ENCODE peak calls at places on chromosomes 1 and 21, in nine cellular contexts. N, C, F, J, B, K, X, L and Y are unnamed samples. For H3K36me3, the result is how much of the 10 kb centered on the place peaks cover.

GRCh38 chr1:221442056-221442455 is 299.8 kb downstream of the DUSP10 start:
- DNase-seq in N (no peak), C (no peak), F (no peak), J (no peak), B (no peak), K (no peak), X (peak), L (no peak), Y (no peak)

GRCh38 chr1:89540406-89540970 is 15.9 kb downstream of the LRRC8B start:
- DNase-seq in N (no peak), C (no peak), F (no peak), J (no peak), B (no peak), K (no peak), X (no peak), L (no peak), Y (no peak)

GRCh38 chr1:47650205-47650604 is 212.4 kb downstream of the FOXD2 start:
- DNase-seq in N (no peak), C (no peak), F (no peak), J (no peak), B (peak), K (no peak), X (no peak), L (peak), Y (no peak)

GRCh38 chr1:221039616-221040015 is 160.4 kb downstream of the HLX start:
- DNase-seq in N (peak), C (no peak), F (no peak), J (no peak), B (no peak), K (peak), X (no peak), L (no peak), Y (no peak)

GRCh38 chr21:21163904-21164303 is 165.7 kb downstream of the NCAM2 start:
- DNase-seq in N (peak), C (no peak), F (no peak), J (peak), B (peak), K (no peak), X (peak), L (peak), Y (no peak)

GRCh38 chr1:212794561-212795014 is 2.9 kb downstream of the TATDN3 start:
- DNase-seq in N (no peak), C (no peak), F (no peak), J (no peak), B (no peak), K (no peak), X (no peak), L (no peak), Y (no peak)

GRCh38 chr1:205229399-205229861 is 1.7 kb downstream of the TMCC2 start:
- DNase-seq in N (peak), C (no peak), F (peak), J (peak), B (peak), K (no peak), X (peak), L (peak), Y (peak)

GRCh38 chr21:19198801-19199200 is 795.2 kb upstream of the TMPRSS15 start:
- DNase-seq in N (no peak), C (no peak), F (no peak), J (no peak), B (no peak), K (no peak), X (no peak), L (no peak), Y (no peak)

GRCh38 chr1:46134660-46135331 is 2.4 kb upstream of the PIK3R3 start:
- DNase-seq in N (no peak), C (no peak), F (no peak), J (no peak), B (no peak), K (no peak), X (no peak), L (no peak), Y (peak)

GRCh38 chr1:168613689-168614655 is 37.6 kb downstream of the XCL1 start:
- DNase-seq in N (no peak), C (no peak), F (no peak), J (no peak), B (no peak), K (no peak), X (peak), L (no peak), Y (peak)

DNA sequence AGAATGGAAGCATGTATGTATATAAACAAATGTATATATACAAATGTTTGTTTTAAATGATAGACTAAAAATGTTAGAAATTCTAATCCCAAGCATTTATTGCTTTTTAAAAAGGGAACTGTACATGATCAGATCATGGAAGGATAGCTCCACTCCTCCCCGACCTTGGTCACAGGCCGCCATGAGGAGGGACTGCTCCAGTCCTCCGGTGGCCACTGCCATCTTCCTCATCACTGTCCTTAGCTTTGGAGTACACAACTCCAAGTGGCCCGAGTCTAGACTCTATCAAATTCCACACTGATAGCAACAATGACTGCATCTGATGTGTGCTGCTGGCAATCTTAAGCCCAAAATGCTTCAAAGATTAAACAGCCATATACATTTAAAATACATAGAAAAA is 9.7 kb downstream of the SYF2 start:
- DNase-seq in N (no peak), C (no peak), F (no peak), J (no peak), B (no peak), K (no peak), X (no peak), L (no peak), Y (no peak)
- H3K36me3 ChIP-seq in N (under half), C (half or more), F (under half), J (under half), B (half or more), K (under half), X (under half), L (half or more), Y (half or more)

GRCh38 chr1:200899954-200900867 is 5.5 kb downstream of the INAVA start:
- DNase-seq in N (peak), C (no peak), F (no peak), J (no peak), B (no peak), K (no peak), X (no peak), L (no peak), Y (no peak)

GRCh38 chr1:200903793-200904192 is 9.1 kb downstream of the INAVA start:
- DNase-seq in N (no peak), C (no peak), F (no peak), J (no peak), B (no peak), K (no peak), X (no peak), L (no peak), Y (no peak)

GRCh38 chr1:200900877-200901276 is 6.2 kb downstream of the INAVA start:
- DNase-seq in N (peak), C (no peak), F (no peak), J (no peak), B (no peak), K (no peak), X (no peak), L (no peak), Y (no peak)

GRCh38 chr1:200901350-200901749 is 6.7 kb downstream of the INAVA start:
- DNase-seq in N (no peak), C (no peak), F (no peak), J (no peak), B (no peak), K (no peak), X (no peak), L (no peak), Y (no peak)

GRCh38 chr1:200901796-200902444 is 7.2 kb downstream of the INAVA start:
- DNase-seq in N (no peak), C (no peak), F (no peak), J (no peak), B (no peak), K (no peak), X (no peak), L (no peak), Y (no peak)
- H3K36me3 ChIP-seq in N (under half), C (under half), F (under half), J (under half), B (under half), K (under half), X (under half), L (under half), Y (under half)

GRCh38 chr1:3731543-3731942 is 20.7 kb upstream of the CCDC27 start:
- DNase-seq in N (no peak), C (no peak), F (no peak), J (no peak), B (no peak), K (no peak), X (no peak), L (no peak), Y (no peak)
- H3K36me3 ChIP-seq in N (under half), C (under half), F (under half), J (under half), B (under half), K (under half), X (under half), L (under half), Y (under half)

DNA sequence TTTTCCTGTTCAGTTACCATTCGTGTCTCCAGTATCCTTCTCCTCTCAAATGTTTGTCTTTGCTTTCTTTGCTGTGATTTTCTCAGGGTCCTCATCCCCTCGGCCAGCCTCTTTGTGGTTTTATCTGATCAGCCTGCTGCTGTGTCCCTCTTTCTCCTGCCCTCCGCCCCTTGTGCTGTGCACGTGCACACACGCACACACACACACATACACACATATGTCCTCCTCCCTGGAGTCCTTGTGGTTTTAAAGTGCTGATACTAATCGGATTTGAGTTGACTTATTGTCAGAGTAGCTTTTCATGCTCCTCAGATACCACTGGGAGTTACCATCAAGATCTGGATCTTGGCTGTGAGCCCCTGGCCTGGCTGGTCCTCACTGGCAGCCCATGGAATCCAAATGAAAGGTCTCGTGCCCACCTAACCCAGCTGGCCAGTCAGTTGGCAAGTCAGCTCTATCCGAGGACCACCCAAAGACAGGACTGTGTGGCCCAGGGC is 34.1 kb downstream of the QSOX1 start:
- DNase-seq in N (no peak), C (no peak), F (no peak), J (no peak), B (no peak), K (no peak), X (no peak), L (no peak), Y (no peak)
- H3K36me3 ChIP-seq in N (under half), C (under half), F (under half), J (under half), B (under half), K (under half), X (under half), L (under half), Y (under half)

GRCh38 chr1:211355873-211356272 is 29.2 kb downstream of the TRAF5 start:
- DNase-seq in N (no peak), C (no peak), F (no peak), J (no peak), B (no peak), K (no peak), X (no peak), L (no peak), Y (no peak)
- H3K36me3 ChIP-seq in N (under half), C (under half), F (under half), J (under half), B (under half), K (under half), X (under half), L (half or more), Y (under half)